ENCODE peak calls at places on chromosomes 4 and X, in six cellular contexts. One of them, this sample, is unnamed.
A peak's percentile ranks its signal among the peaks of the same experiment; 100 is the strongest.

GRCh38 chrX:72131317-72132294 is at the start of gene RTL5:
- DNase-seq in transverse colon: peak; percentile 81
- DNase-seq in body of pancreas: peak; percentile 77
- DNase-seq in coronary artery: peak; percentile 91
- DNase-seq in foreskin keratinocyte: peak; percentile 28
- DNase-seq in CD4-positive, alpha-beta T cell: peak; percentile 14
- DNase-seq in this sample: peak; percentile 93

GRCh38 chr4:10072420-10073017 is 44.1 kb downstream of the WDR1 start:
- DNase-seq in coronary artery: no peak
- DNase-seq in CD4-positive, alpha-beta T cell: no peak
- DNase-seq in foreskin keratinocyte: no peak
- DNase-seq in transverse colon: no peak
- DNase-seq in body of pancreas: peak; percentile 7
- DNase-seq in this sample: no peak

GRCh38 chr4:5827108-5828004 is 65.5 kb downstream of the CRMP1 start:
- DNase-seq in coronary artery: no peak
- DNase-seq in foreskin keratinocyte: no peak
- DNase-seq in CD4-positive, alpha-beta T cell: no peak
- DNase-seq in body of pancreas: no peak
- DNase-seq in transverse colon: no peak
- DNase-seq in this sample: no peak

GRCh38 chrX:18146954-18147353 is 73.7 kb downstream of the BEND2 start:
- DNase-seq in CD4-positive, alpha-beta T cell: no peak
- DNase-seq in coronary artery: no peak
- DNase-seq in foreskin keratinocyte: peak; percentile 8
- DNase-seq in transverse colon: no peak
- DNase-seq in body of pancreas: no peak
- DNase-seq in this sample: no peak

GRCh38 chrX:86171366-86171765 is 23.1 kb downstream of the DACH2 start:
- DNase-seq in transverse colon: no peak
- DNase-seq in foreskin keratinocyte: no peak
- DNase-seq in body of pancreas: peak; percentile 19
- DNase-seq in CD4-positive, alpha-beta T cell: no peak
- DNase-seq in coronary artery: no peak
- DNase-seq in this sample: no peak

GRCh38 chr4:112857461-112857860 is 192.0 kb upstream of the ANK2 start:
- DNase-seq in foreskin keratinocyte: peak; percentile 98
- DNase-seq in coronary artery: no peak
- DNase-seq in transverse colon: no peak
- DNase-seq in body of pancreas: no peak
- DNase-seq in CD4-positive, alpha-beta T cell: no peak
- DNase-seq in this sample: no peak

GRCh38 chr4:5816851-5817375 is 76.0 kb downstream of the CRMP1 start:
- DNase-seq in body of pancreas: no peak
- DNase-seq in CD4-positive, alpha-beta T cell: no peak
- DNase-seq in coronary artery: no peak
- DNase-seq in transverse colon: no peak
- DNase-seq in foreskin keratinocyte: no peak
- DNase-seq in this sample: no peak

GRCh38 chrX:23815376-23815775 is 32.4 kb downstream of the SAT1 start:
- DNase-seq in coronary artery: no peak
- DNase-seq in CD4-positive, alpha-beta T cell: no peak
- DNase-seq in foreskin keratinocyte: no peak
- DNase-seq in body of pancreas: no peak
- DNase-seq in transverse colon: no peak
- DNase-seq in this sample: no peak

GRCh38 chr4:14568356-14568755 is 433.9 kb upstream of the CPEB2 start:
- DNase-seq in foreskin keratinocyte: no peak
- DNase-seq in coronary artery: no peak
- DNase-seq in transverse colon: no peak
- DNase-seq in CD4-positive, alpha-beta T cell: no peak
- DNase-seq in body of pancreas: no peak
- DNase-seq in this sample: no peak

GRCh38 chrX:39764441-39764914 is 333.3 kb downstream of the BCOR start:
- DNase-seq in body of pancreas: no peak
- DNase-seq in transverse colon: no peak
- DNase-seq in foreskin keratinocyte: no peak
- DNase-seq in CD4-positive, alpha-beta T cell: no peak
- DNase-seq in coronary artery: no peak
- DNase-seq in this sample: no peak

GRCh38 chrX:15781964-15782711 is 8.1 kb upstream of the ZRSR2 start:
- DNase-seq in foreskin keratinocyte: no peak
- DNase-seq in CD4-positive, alpha-beta T cell: no peak
- DNase-seq in body of pancreas: no peak
- DNase-seq in coronary artery: no peak
- DNase-seq in transverse colon: peak; percentile 13
- DNase-seq in this sample: no peak

GRCh38 chr4:167196386-167196785 is 37.9 kb downstream of the SPOCK3 start:
- DNase-seq in transverse colon: no peak
- DNase-seq in body of pancreas: no peak
- DNase-seq in coronary artery: no peak
- DNase-seq in foreskin keratinocyte: peak; percentile 28
- DNase-seq in CD4-positive, alpha-beta T cell: no peak
- DNase-seq in this sample: no peak

GRCh38 chrX:44352739-44353138 is 9.3 kb upstream of the EFHC2 start:
- DNase-seq in foreskin keratinocyte: peak; percentile 90
- DNase-seq in transverse colon: no peak
- DNase-seq in coronary artery: no peak
- DNase-seq in CD4-positive, alpha-beta T cell: no peak
- DNase-seq in body of pancreas: no peak
- DNase-seq in this sample: no peak

GRCh38 chrX:11967986-11968385 is 170.3 kb upstream of the FRMPD4 start:
- DNase-seq in CD4-positive, alpha-beta T cell: no peak
- DNase-seq in transverse colon: no peak
- DNase-seq in coronary artery: no peak
- DNase-seq in body of pancreas: no peak
- DNase-seq in foreskin keratinocyte: peak; percentile 32
- DNase-seq in this sample: no peak

GRCh38 chrX:70096052-70096451 is 33.8 kb downstream of the OTUD6A start:
- DNase-seq in body of pancreas: no peak
- DNase-seq in foreskin keratinocyte: peak; percentile 20
- DNase-seq in CD4-positive, alpha-beta T cell: no peak
- DNase-seq in coronary artery: no peak
- DNase-seq in transverse colon: no peak
- DNase-seq in this sample: no peak

GRCh38 chr4:14958436-14958835 is 43.8 kb upstream of the CPEB2 start:
- DNase-seq in CD4-positive, alpha-beta T cell: no peak
- DNase-seq in coronary artery: no peak
- DNase-seq in foreskin keratinocyte: no peak
- DNase-seq in body of pancreas: no peak
- DNase-seq in transverse colon: no peak
- DNase-seq in this sample: no peak

DNA sequence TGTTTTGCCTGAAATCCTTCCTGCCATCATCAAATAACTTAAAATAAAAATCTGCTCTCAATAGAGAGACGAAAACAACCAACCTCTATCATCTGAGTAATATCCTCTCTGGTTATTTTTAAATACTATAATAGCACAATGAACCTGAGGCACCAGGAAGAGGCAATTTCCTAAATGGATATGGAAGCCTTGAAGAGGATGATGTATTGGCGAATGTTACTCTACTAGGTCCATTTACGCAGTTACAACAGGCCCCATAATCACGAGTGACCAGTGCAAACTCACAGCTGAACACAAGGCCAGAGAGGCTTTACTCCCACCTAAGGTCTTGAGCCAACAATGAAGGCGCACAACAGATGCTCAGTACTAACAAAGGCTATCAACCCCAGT is 678.8 kb upstream of the NR3C2 start:
- DNase-seq in body of pancreas: no peak
- DNase-seq in CD4-positive, alpha-beta T cell: no peak
- DNase-seq in coronary artery: no peak
- DNase-seq in foreskin keratinocyte: no peak
- DNase-seq in transverse colon: no peak
- DNase-seq in this sample: no peak
- TF ChIP-seq CTCF in body of pancreas: no peak
- TF ChIP-seq CTCF in CD4-positive, alpha-beta T cell: no peak
- TF ChIP-seq CTCF in coronary artery: no peak
- TF ChIP-seq CTCF in foreskin keratinocyte: no peak
- TF ChIP-seq CTCF in transverse colon: no peak
- TF ChIP-seq CTCF in this sample: no peak

GRCh38 chr4:123398803-123399637 is 2.4 kb downstream of the SPRY1 start:
- DNase-seq in coronary artery: peak; percentile 78
- DNase-seq in transverse colon: peak; percentile 69
- DNase-seq in CD4-positive, alpha-beta T cell: no peak
- DNase-seq in foreskin keratinocyte: peak; percentile 65
- DNase-seq in body of pancreas: peak; percentile 65
- DNase-seq in this sample: peak; percentile 89
- TF ChIP-seq CTCF in coronary artery: no peak
- TF ChIP-seq CTCF in transverse colon: no peak
- TF ChIP-seq CTCF in CD4-positive, alpha-beta T cell: no peak
- TF ChIP-seq CTCF in foreskin keratinocyte: peak; percentile 65
- TF ChIP-seq CTCF in body of pancreas: no peak
- TF ChIP-seq CTCF in this sample: peak; percentile 57

DNA sequence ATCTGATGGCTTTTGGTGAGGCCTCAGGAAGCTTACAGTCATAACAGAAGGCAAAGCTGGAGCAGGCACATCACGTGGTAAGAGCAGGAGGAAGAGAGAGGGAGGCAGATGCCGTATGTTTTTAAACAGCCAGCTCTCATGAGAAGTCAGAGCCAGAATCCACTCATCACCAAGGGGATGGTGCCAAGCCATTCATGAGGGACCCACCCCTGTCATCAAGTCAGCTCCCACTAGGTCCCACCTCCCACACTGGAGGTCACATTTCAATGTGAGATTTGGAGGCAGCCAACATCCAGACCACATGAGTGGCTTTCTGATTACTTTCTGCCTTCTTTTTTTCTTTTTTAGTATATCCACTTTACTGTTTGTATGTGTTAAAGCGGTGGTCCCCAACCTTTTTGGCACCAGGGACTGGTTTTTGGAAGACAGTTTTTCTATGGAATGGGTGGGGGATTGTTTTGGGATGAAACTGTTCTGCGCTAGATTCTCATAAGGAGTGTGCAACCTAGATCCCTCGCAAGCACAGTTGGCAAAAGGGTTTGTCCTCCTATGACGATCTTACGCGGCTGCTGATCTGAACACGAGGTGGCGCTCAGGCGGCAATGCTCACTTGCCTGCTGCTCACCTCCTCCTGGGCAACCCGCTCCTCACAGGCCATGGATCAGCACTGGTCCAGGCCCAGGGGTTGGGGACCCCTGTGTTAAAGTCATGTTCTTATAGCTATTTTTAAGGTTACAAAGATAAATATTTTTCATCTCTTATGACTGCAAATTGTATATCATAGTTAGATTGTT is 61.7 kb downstream of the SLIT2 start:
- DNase-seq in foreskin keratinocyte: no peak
- DNase-seq in body of pancreas: peak; percentile 11
- DNase-seq in coronary artery: no peak
- DNase-seq in transverse colon: peak; percentile 12
- DNase-seq in CD4-positive, alpha-beta T cell: no peak
- DNase-seq in this sample: no peak
- TF ChIP-seq CTCF in foreskin keratinocyte: peak; percentile 60
- TF ChIP-seq CTCF in body of pancreas: no peak
- TF ChIP-seq CTCF in coronary artery: no peak
- TF ChIP-seq CTCF in transverse colon: no peak
- TF ChIP-seq CTCF in CD4-positive, alpha-beta T cell: no peak
- TF ChIP-seq CTCF in this sample: no peak

GRCh38 chr4:148056879-148057278 is 325.0 kb downstream of the ARHGAP10 start:
- DNase-seq in coronary artery: no peak
- DNase-seq in transverse colon: peak; percentile 62
- DNase-seq in body of pancreas: peak; percentile 27
- DNase-seq in foreskin keratinocyte: peak; percentile 79
- DNase-seq in CD4-positive, alpha-beta T cell: peak; percentile 20
- DNase-seq in this sample: no peak
- TF ChIP-seq CTCF in coronary artery: no peak
- TF ChIP-seq CTCF in transverse colon: no peak
- TF ChIP-seq CTCF in body of pancreas: no peak
- TF ChIP-seq CTCF in foreskin keratinocyte: peak; percentile 73
- TF ChIP-seq CTCF in CD4-positive, alpha-beta T cell: peak; percentile 21
- TF ChIP-seq CTCF in this sample: no peak

This sample was measured in osteocyte.